ENCODE peak calls at places on chromosomes 5 and 9, in four cellular contexts. Q is CD8-positive, alpha-beta T cell; U is thyroid gland; O is psoas muscle. G is an unnamed sample.

GRCh38 chr5:56647109-56647863 is 168.1 kb upstream of the MAP3K1 start:
- DNase-seq in Q (no peak), U (no peak), O (no peak), G (no peak)

GRCh38 chr9:504921-505821 is 290.5 kb downstream of the DOCK8 start:
- DNase-seq in Q (no peak), U (peak), O (peak), G (peak)

GRCh38 chr9:106403081-106403480 is 459.9 kb upstream of the ZNF462 start:
- DNase-seq in Q (no peak), U (no peak), O (no peak), G (no peak)

GRCh38 chr5:74201334-74202081 is 439.0 kb downstream of the ENC1 start:
- DNase-seq in Q (no peak), U (peak), O (peak), G (no peak)

GRCh38 chr9:76703270-76703669 is 61.0 kb upstream of the PCA3 start:
- DNase-seq in Q (no peak), U (no peak), O (no peak), G (no peak)

GRCh38 chr5:15533124-15533893 is 33.3 kb downstream of the FBXL7 start:
- DNase-seq in Q (no peak), U (no peak), O (no peak), G (no peak)

GRCh38 chr5:113546711-113547159 is 33.2 kb downstream of the YTHDC2 start:
- DNase-seq in Q (no peak), U (no peak), O (no peak), G (no peak)

GRCh38 chr5:148542812-148543211 is 111.5 kb downstream of the HTR4 start:
- DNase-seq in Q (no peak), U (no peak), O (no peak), G (no peak)

GRCh38 chr5:67934976-67935375 is 280.6 kb upstream of the PIK3R1 start:
- DNase-seq in Q (no peak), U (no peak), O (no peak), G (no peak)

GRCh38 chr9:26462213-26462612 is 430.4 kb downstream of the CAAP1 start:
- DNase-seq in Q (no peak), U (no peak), O (no peak), G (no peak)

GRCh38 chr5:115098041-115098702 is 71.5 kb downstream of the TRIM36 start:
- DNase-seq in Q (no peak), U (no peak), O (no peak), G (no peak)

GRCh38 chr5:132422720-132423442 is 53.4 kb downstream of the SLC22A5 start:
- DNase-seq in Q (no peak), U (no peak), O (peak), G (no peak)

GRCh38 chr9:110016340-110016739 is 191.6 kb downstream of the C9orf152 start:
- DNase-seq in Q (no peak), U (peak), O (no peak), G (no peak)

GRCh38 chr5:126448720-126449119 is 25.5 kb downstream of the GRAMD2B start:
- DNase-seq in Q (no peak), U (no peak), O (no peak), G (no peak)

GRCh38 chr9:105281926-105282325 is 37.5 kb downstream of the SLC44A1 start:
- DNase-seq in Q (no peak), U (no peak), O (no peak), G (no peak)

GRCh38 chr5:64758916-64759315 is 9.6 kb downstream of the SREK1IP1 start:
- DNase-seq in Q (no peak), U (no peak), O (no peak), G (no peak)

GRCh38 chr9:77952641-77953341 is 78.8 kb downstream of the GNAQ start:
- DNase-seq in Q (no peak), U (no peak), O (no peak), G (no peak)

GRCh38 chr5:177491429-177491945 is 5.9 kb downstream of the PDLIM7 start:
- DNase-seq in Q (no peak), U (no peak), O (peak), G (peak)

GRCh38 chr9:129853614-129854013 is 18.4 kb downstream of the USP20 start:
- DNase-seq in Q (no peak), U (peak), O (no peak), G (no peak)

GRCh38 chr9:86767373-86767772 is 179.9 kb downstream of the GAS1 start:
- DNase-seq in Q (no peak), U (no peak), O (no peak), G (no peak)

GRCh38 chr9:35114921-35115341 is 731 bp downstream of the ATOSB start:
- DNase-seq in Q (no peak), U (peak), O (peak), G (no peak)

GRCh38 chr9:85013703-85014102 is 344.2 kb downstream of the NTRK2 start:
- DNase-seq in Q (no peak), U (no peak), O (no peak), G (no peak)

GRCh38 chr5:9953691-9954090 is 296.0 kb downstream of the ATPSCKMT start:
- DNase-seq in Q (no peak), U (no peak), O (no peak), G (no peak)

GRCh38 chr5:40676643-40677333 is 2.9 kb upstream of the PTGER4 start:
- DNase-seq in Q (no peak), U (no peak), O (peak), G (no peak)

DNA sequence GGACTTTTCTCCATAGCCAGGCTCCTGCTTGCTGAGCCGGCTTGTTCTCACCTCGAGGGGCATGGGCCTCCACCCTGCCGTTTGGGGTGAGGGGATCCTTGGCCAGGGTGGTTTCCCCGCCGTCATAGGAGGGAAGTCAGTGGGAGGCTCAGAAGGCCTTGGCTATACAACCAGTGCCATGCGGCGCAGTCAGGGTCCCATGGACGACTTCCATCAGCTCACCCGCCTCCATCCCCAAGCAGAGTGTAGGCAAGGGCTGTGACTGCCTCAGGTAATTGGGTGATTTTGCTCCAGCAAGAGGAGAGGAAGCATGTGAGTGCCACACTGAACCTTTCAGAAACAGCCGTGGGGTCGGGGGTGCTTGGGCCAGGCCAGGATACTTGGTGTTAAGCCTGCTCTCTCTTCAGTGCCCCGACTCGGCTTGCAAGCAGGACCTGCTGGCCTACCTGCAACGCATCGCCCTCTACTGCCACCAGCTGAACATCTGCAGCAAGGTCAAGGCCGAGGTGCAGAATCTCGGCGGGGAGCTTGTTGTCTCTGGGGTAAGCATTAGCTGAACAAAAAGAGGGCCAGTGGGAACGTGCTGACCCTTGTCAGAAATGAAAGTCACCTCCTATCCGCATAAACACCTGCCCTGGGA is 57.2 kb upstream of the LRRTM2 start:
- DNase-seq in Q (no peak), U (no peak), O (peak), G (no peak)
- TF ChIP-seq CTCF in Q (no peak), U (no peak), O (no peak), G (peak)

GRCh38 chr5:97538916-97539315 is 355.9 kb upstream of the RIOK2 start:
- DNase-seq in Q (no peak), U (no peak), O (no peak), G (no peak)

GRCh38 chr5:97531549-97531948 is 348.5 kb upstream of the RIOK2 start:
- DNase-seq in Q (no peak), U (no peak), O (no peak), G (no peak)

GRCh38 chr5:97529354-97529753 is 346.3 kb upstream of the RIOK2 start:
- DNase-seq in Q (no peak), U (no peak), O (no peak), G (no peak)

GRCh38 chr5:97536683-97537082 is 353.6 kb upstream of the RIOK2 start:
- DNase-seq in Q (no peak), U (no peak), O (no peak), G (no peak)

GRCh38 chr5:97534166-97534565 is 351.1 kb upstream of the RIOK2 start:
- DNase-seq in Q (no peak), U (no peak), O (no peak), G (no peak)
- TF ChIP-seq CTCF in Q (no peak), U (no peak), O (peak), G (peak)

GRCh38 chr9:131276891-131277672 is 772 bp upstream of the FAM78A start:
- DNase-seq in Q (no peak), U (no peak), O (peak), G (no peak)
- TF ChIP-seq CTCF in Q (no peak), U (no peak), O (no peak), G (no peak)

GRCh38 chr5:145762833-145763232 is 72.3 kb downstream of the PRELID2 start:
- DNase-seq in Q (no peak), U (no peak), O (no peak), G (no peak)
- TF ChIP-seq CTCF in Q (no peak), U (no peak), O (no peak), G (no peak)

DNA sequence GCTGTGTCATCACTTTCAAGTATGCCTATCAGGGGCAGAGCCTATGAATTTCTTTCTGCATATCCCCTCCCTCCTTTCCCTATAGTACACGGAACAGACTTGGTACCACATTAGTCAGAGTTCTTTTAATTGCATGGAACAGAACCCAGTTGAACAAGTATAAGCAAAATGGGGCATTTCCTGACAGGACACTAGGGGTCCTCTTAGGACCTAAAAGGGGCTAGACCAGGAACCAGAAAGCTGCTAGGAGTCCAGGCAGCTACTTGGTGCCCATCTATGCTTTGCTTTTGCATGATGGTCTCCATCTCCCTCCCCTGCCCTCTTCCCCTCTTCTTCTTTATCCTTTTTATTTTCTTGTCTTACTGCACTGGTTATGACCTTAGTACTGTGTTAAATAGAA is 5.9 kb downstream of the BSPRY start:
- DNase-seq in Q (no peak), U (no peak), O (no peak), G (no peak)
- TF ChIP-seq CTCF in Q (no peak), U (no peak), O (no peak), G (peak)

GRCh38 chr5:112263469-112263868 is 155.6 kb downstream of the EPB41L4A start:
- DNase-seq in Q (no peak), U (peak), O (no peak), G (no peak)

GRCh38 chr5:112264666-112265065 is 154.4 kb downstream of the EPB41L4A start:
- DNase-seq in Q (no peak), U (no peak), O (no peak), G (no peak)

GRCh38 chr5:112267231-112267630 is 151.8 kb downstream of the EPB41L4A start:
- DNase-seq in Q (no peak), U (no peak), O (no peak), G (no peak)

DNA sequence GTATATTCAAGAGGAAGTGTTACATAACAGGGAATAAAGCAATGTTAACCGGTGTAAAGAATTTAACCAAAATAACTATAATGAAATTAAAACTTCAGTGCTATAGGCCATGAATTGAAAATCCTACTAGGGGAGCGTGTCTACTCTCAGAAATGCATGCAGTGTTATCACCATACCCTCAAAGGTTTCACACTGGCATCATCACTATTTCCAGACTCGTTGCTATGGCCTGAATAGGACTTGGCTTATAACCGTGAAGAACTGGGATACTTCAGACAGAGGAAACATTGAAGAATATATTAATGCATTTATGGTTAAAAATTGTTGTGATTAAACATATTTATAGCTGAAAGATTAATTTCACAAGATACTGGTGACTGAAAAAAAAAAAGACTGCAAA is 154.9 kb downstream of the EPB41L4A start:
- DNase-seq in Q (no peak), U (no peak), O (no peak), G (no peak)
- TF ChIP-seq CTCF in Q (no peak), U (no peak), O (no peak), G (no peak)

GRCh38 chr9:135615666-135616620 is 23.4 kb downstream of the GLT6D1 start:
- DNase-seq in Q (no peak), U (no peak), O (no peak), G (no peak)
- TF ChIP-seq CTCF in Q (no peak), U (no peak), O (no peak), G (peak)

DNA sequence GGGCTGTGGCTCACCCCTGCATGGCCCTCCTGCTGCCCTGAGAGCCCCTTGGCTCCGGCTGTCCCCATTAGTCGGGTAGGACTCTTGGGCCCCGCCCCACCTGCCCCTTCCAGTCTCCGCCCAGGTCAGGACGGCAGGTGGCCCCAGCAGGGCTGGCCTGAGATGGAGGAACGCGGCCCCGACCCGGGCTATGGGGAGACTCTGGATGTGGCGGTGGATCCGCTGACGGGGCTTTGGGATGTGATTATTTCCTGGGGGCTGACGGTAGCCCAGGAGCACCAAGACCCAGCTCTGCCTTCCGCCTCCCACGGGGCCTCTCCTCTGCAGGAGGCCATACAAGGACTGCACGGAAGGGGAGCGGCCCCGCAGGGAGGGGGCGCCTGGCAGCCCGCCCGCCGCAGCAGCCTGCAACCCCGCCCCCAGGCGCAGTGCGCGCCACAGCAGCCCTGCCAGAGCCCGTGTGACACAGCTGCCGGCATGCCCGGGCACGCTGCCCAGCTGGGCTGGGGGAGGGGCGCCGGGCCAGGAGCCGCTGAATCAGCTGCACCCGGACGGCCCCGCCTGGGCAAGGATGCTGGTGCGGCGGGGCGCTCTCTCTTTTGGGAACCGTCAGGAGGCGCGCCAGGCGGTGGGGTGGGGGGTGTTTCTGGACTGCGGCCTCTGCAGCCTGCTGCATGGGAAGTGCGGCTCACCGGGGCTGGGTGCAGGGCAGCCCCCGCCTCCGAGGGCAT is 9.2 kb downstream of the TMEM250 start:
- DNase-seq in Q (peak), U (peak), O (peak), G (peak)
- TF ChIP-seq CTCF in Q (no peak), U (no peak), O (no peak), G (no peak)

DNA sequence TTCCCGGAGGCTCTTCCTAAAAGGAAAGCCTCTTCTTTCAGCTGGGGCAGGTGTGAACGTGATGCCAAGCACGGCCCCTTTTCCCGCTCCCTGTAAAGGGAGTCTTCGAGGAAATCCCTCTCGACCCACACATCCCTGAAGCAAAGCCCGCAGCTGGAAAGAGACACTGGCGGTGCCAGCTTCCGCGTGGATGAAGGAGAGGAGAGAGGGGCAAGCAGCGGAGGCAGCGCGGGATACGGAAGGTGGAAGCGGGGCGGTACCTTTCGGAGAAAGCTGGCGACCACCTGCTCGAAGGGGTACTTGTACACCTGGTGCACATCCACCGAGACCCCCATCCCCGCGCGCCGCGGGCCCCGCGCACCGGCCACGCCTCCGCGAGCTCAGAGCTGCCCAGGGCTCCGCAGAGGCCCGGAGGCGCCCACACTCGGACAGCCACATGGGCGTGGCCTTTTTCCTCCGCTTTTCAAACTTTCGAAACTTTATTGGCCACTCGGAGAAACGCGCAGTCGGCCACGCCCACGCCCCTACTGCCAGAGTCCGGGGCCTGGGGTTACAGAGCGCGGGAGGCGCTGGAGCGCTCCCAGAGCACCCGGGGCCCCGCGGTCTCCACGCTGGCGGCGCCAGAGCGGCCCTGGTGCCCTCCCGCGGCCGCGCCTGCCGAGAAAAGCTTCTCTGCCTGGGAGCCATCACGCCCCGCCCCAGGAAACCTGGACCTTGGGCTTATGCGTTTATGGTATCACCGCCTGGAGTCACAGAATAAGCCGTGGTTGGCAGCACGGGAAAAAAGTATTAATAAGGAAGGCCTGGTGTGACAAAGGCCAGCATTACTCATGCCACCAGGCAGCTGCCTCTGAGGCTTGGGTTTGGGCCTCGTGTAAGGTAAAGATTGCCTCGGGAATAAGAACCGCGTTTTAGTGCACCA is at the start of gene PRELID2:
- DNase-seq in Q (no peak), U (peak), O (peak), G (peak)
- TF ChIP-seq CTCF in Q (no peak), U (no peak), O (no peak), G (peak)

GRCh38 chr9:98523231-98523901 is 185.4 kb downstream of the GABBR2 start:
- DNase-seq in Q (no peak), U (peak), O (no peak), G (no peak)
- TF ChIP-seq CTCF in Q (no peak), U (peak), O (no peak), G (peak)

G was measured in progenitor cell of endocrine pancreas.